ENCODE peak calls at places on chromosomes 11 and 22, in four cellular contexts. L is AG10803, Z is nephron progenitor cell, Q is choroid plexus epithelial cell. G is an unnamed sample.

GRCh38 chr11:131195801-131196517 is 174.5 kb upstream of the NTM start:
- DNase-seq in L (peak; percentile 26), Z (no peak), Q (peak; percentile 8), G (no peak)

GRCh38 chr11:115488945-115489344 is 15.3 kb downstream of the CADM1 start:
- DNase-seq in L (peak; percentile 6), Z (no peak), Q (peak; percentile 10), G (no peak)

GRCh38 chr22:42994917-42995562 is 19.9 kb downstream of the PACSIN2 start:
- DNase-seq in L (peak; percentile 93), Z (no peak), Q (peak; percentile 93), G (no peak)

GRCh38 chr11:63917685-63918523 is 940 bp upstream of the RCOR2 start:
- DNase-seq in L (peak; percentile 51), Z (peak; percentile 67), Q (peak; percentile 38), G (peak; percentile 66)

GRCh38 chr22:44363980-44364749 is 51.4 kb upstream of the SHISAL1 start:
- DNase-seq in L (no peak), Z (peak; percentile 62), Q (no peak), G (no peak)

GRCh38 chr11:9269492-9270030 is 4.4 kb upstream of the DENND5A start:
- DNase-seq in L (peak; percentile 58), Z (no peak), Q (peak; percentile 49), G (no peak)

GRCh38 chr11:43575931-43576833 is 104.4 kb upstream of the HSD17B12 start:
- DNase-seq in L (no peak), Z (no peak), Q (no peak), G (no peak)

GRCh38 chr22:36808611-36809344 is 8.1 kb downstream of the PVALB start:
- DNase-seq in L (no peak), Z (no peak), Q (no peak), G (no peak)

GRCh38 chr11:19650929-19651487 is 61.6 kb upstream of the NAV2 start:
- DNase-seq in L (no peak), Z (no peak), Q (no peak), G (no peak)

GRCh38 chr11:10476927-10477689 is 22.0 kb downstream of the AMPD3 start:
- DNase-seq in L (no peak), Z (no peak), Q (no peak), G (no peak)

GRCh38 chr11:101435406-101435805 is 148.4 kb downstream of the TRPC6 start:
- DNase-seq in L (no peak), Z (no peak), Q (no peak), G (no peak)

GRCh38 chr11:123775274-123775673 is 21.0 kb upstream of the OR6X1 start:
- DNase-seq in L (no peak), Z (no peak), Q (no peak), G (no peak)

GRCh38 chr22:19336133-19337075 is 44.9 kb upstream of the CLTCL1 start:
- DNase-seq in L (no peak), Z (no peak), Q (no peak), G (no peak)

GRCh38 chr22:46374663-46375474 is 39.4 kb downstream of the TRMU start:
- DNase-seq in L (no peak), Z (no peak), Q (no peak), G (no peak)

GRCh38 chr11:133386262-133386661 is 146.0 kb downstream of the OPCML start:
- DNase-seq in L (no peak), Z (no peak), Q (no peak), G (no peak)

GRCh38 chr11:61018059-61018458 is 46.6 kb downstream of the CD6 start:
- DNase-seq in L (no peak), Z (no peak), Q (no peak), G (no peak)

GRCh38 chr11:67392182-67392715 is 463 bp downstream of the RAD9A start:
- DNase-seq in L (no peak), Z (peak; percentile 30), Q (no peak), G (peak; percentile 28)

GRCh38 chr22:38826801-38827200 is 17.0 kb downstream of the NPTXR start:
- DNase-seq in L (no peak), Z (no peak), Q (no peak), G (no peak)

GRCh38 chr11:68843703-68844312 is 2.1 kb upstream of the CPT1A start:
- DNase-seq in L (no peak), Z (peak; percentile 66), Q (no peak), G (no peak)

GRCh38 chr22:19757140-19757984 is 3.2 kb upstream of the TBX1 start:
- DNase-seq in L (no peak), Z (no peak), Q (no peak), G (no peak)

GRCh38 chr22:17984114-17984513 is 40.2 kb downstream of the MICAL3 start:
- DNase-seq in L (no peak), Z (no peak), Q (no peak), G (no peak)

GRCh38 chr11:75142714-75143419 is 8.0 kb upstream of the SLCO2B1 start:
- DNase-seq in L (peak; percentile 93), Z (no peak), Q (peak; percentile 97), G (no peak)
- TF ChIP-seq CTCF in L (no peak), Z (no peak), Q (no peak), G (no peak)

GRCh38 chr22:29720824-29721323 is 1.1 kb downstream of the CABP7 start:
- DNase-seq in L (no peak), Z (no peak), Q (no peak), G (no peak)
- TF ChIP-seq CTCF in L (no peak), Z (no peak), Q (no peak), G (no peak)

GRCh38 chr11:65851811-65852507 is 6.0 kb downstream of the CFL1 start:
- DNase-seq in L (no peak), Z (no peak), Q (peak; percentile 5), G (no peak)

GRCh38 chr11:65852508-65853248 is 5.3 kb downstream of the CFL1 start:
- DNase-seq in L (no peak), Z (no peak), Q (peak; percentile 10), G (no peak)

GRCh38 chr11:65854871-65855837 is 2.8 kb downstream of the CFL1 start:
- DNase-seq in L (no peak), Z (no peak), Q (no peak), G (no peak)

GRCh38 chr11:65854161-65854592 is 3.8 kb downstream of the CFL1 start:
- DNase-seq in L (no peak), Z (no peak), Q (no peak), G (no peak)

DNA sequence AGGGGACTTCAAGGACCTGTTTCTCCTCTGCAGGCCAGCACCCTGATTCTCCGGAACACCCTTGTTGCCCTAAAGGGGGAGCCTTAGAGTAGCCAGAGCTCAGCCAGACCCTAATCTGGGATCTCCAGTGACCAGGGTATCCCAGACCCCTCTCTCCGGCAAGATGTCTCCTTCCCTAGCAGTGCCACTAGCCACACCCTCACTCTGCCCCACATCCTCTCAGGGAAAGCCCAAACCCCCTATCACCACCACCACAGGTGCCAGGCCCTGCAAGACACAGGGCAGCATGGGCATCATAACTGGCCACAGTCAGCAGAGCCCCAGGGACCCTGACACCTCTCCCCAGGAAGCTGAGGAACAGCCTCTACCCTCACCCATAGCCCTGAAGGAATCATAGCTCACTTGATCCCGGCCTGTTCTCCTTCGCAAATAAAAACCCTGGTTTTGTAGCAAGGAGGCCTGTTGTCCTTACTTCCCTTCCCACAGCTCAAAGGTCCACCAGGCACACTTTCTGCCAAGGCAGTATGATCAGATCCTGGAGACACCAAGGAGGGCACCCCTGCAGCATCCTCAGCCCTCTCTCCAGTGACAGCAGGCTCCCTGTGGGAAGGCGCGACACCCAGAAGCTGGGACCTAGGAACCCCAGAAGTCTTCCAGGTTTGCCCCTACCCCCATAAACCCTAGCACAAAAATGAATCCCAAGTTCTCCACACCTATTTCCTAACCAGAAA is 4.6 kb downstream of the CFL1 start:
- DNase-seq in L (no peak), Z (no peak), Q (no peak), G (no peak)
- TF ChIP-seq CTCF in L (no peak), Z (no peak), Q (peak; percentile 30), G (no peak)

GRCh38 chr11:93528757-93529639 is 14.2 kb downstream of the SMCO4 start:
- DNase-seq in L (no peak), Z (no peak), Q (peak; percentile 28), G (no peak)

GRCh38 chr11:93526058-93526633 is 17.0 kb downstream of the SMCO4 start:
- DNase-seq in L (no peak), Z (no peak), Q (no peak), G (no peak)

GRCh38 chr11:93529707-93530467 is 13.3 kb downstream of the SMCO4 start:
- DNase-seq in L (peak; percentile 28), Z (no peak), Q (peak; percentile 86), G (no peak)

GRCh38 chr11:93526691-93527583 is 16.3 kb downstream of the SMCO4 start:
- DNase-seq in L (no peak), Z (no peak), Q (no peak), G (no peak)

GRCh38 chr11:93528252-93528651 is 14.9 kb downstream of the SMCO4 start:
- DNase-seq in L (no peak), Z (no peak), Q (no peak), G (no peak)
- TF ChIP-seq CTCF in L (no peak), Z (no peak), Q (no peak), G (no peak)

GRCh38 chr22:32410459-32410858 is 1.6 kb downstream of the RTCB start:
- DNase-seq in L (no peak), Z (no peak), Q (no peak), G (no peak)

GRCh38 chr22:32416556-32417085 is 4.6 kb upstream of the RTCB start:
- DNase-seq in L (no peak), Z (no peak), Q (no peak), G (no peak)

GRCh38 chr22:32411388-32411787 is 659 bp downstream of the RTCB start:
- DNase-seq in L (peak; percentile 7), Z (no peak), Q (peak; percentile 46), G (no peak)

GRCh38 chr22:32411829-32412592 is at the start of gene RTCB:
- DNase-seq in L (peak; percentile 92), Z (peak; percentile 92), Q (peak; percentile 97), G (peak; percentile 96)

DNA sequence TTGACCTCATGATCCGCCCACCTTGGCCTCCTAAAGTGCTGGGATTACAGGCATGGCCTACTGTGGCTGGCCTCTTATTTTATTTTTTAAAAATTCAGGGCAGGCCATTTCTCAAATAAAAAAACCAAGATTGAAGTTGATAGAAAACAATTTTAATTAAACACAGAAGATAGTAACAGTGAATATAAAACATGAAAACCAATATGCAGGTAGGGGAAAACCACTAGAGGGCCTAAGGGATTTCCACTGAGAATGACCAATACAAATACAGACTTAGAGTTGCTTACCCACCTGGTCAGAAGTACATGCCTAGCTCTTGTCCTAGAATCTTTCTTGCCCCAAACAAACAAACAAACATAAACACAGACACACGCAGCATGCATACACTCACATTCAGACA is 1.7 kb upstream of the RTCB start:
- DNase-seq in L (peak; percentile 13), Z (no peak), Q (peak; percentile 69), G (no peak)
- TF ChIP-seq CTCF in L (peak; percentile 57), Z (no peak), Q (peak; percentile 70), G (peak; percentile 58)

GRCh38 chr11:66292543-66293332 is 1.0 kb downstream of the TMEM151A start:
- DNase-seq in L (no peak), Z (no peak), Q (no peak), G (no peak)
- TF ChIP-seq CTCF in L (no peak), Z (no peak), Q (no peak), G (no peak)